ENCODE peak calls at places on chromosomes 13 and 19, in ten cellular contexts. D, H, V, M, U, F, O, J, Q and C are unnamed samples.

GRCh38 chr13:30752201-30752797 is 17.0 kb downstream of the ALOX5AP start:
- DNase-seq in D (no peak), H (no peak), V (no peak), M (no peak), U (no peak), F (peak), O (peak), J (no peak), Q (no peak), C (no peak)

GRCh38 chr19:35295792-35296462 is 4.0 kb downstream of the MAG start:
- DNase-seq in D (no peak), H (no peak), V (no peak), M (no peak), U (no peak), F (no peak), O (no peak), J (peak), Q (no peak), C (no peak)

GRCh38 chr13:29754486-29754806 is 96.0 kb downstream of the UBL3 start:
- DNase-seq in D (no peak), H (no peak), V (no peak), M (peak), U (no peak), F (peak), O (peak), J (no peak), Q (no peak), C (no peak)

GRCh38 chr13:74889321-74889720 is 592.6 kb downstream of the TBC1D4 start:
- DNase-seq in D (peak), H (no peak), V (no peak), M (no peak), U (no peak), F (peak), O (peak), J (no peak), Q (no peak), C (no peak)

GRCh38 chr13:82993417-82993816 is 888.9 kb downstream of the SLITRK1 start:
- DNase-seq in D (no peak), H (no peak), V (no peak), M (no peak), U (no peak), F (no peak), O (no peak), J (no peak), Q (no peak), C (no peak)

GRCh38 chr19:13001502-13002388 is 6.5 kb downstream of the NFIX start:
- DNase-seq in D (no peak), H (no peak), V (no peak), M (no peak), U (peak), F (peak), O (no peak), J (no peak), Q (no peak), C (no peak)

GRCh38 chr19:46755077-46755852 is 9.0 kb upstream of the STRN4 start:
- DNase-seq in D (no peak), H (no peak), V (no peak), M (no peak), U (no peak), F (peak), O (peak), J (no peak), Q (no peak), C (no peak)

GRCh38 chr13:92682832-92683517 is 543.6 kb upstream of the GPC6 start:
- DNase-seq in D (no peak), H (no peak), V (no peak), M (no peak), U (no peak), F (no peak), O (no peak), J (peak), Q (no peak), C (no peak)

GRCh38 chr19:2970201-2970838 is 7.0 kb upstream of the TLE6 start:
- DNase-seq in D (no peak), H (no peak), V (no peak), M (peak), U (no peak), F (peak), O (peak), J (no peak), Q (no peak), C (no peak)

GRCh38 chr19:54696766-54697165 is 27.5 kb upstream of the KIR3DL3 start:
- DNase-seq in D (no peak), H (no peak), V (no peak), M (no peak), U (no peak), F (no peak), O (no peak), J (peak), Q (no peak), C (no peak)

GRCh38 chr13:23020246-23020843 is 160.4 kb upstream of the SGCG start:
- DNase-seq in D (peak), H (peak), V (peak), M (peak), U (no peak), F (peak), O (peak), J (peak), Q (peak), C (peak)

GRCh38 chr13:40471911-40472310 is 194.5 kb downstream of the FOXO1 start:
- DNase-seq in D (no peak), H (no peak), V (no peak), M (no peak), U (no peak), F (no peak), O (no peak), J (no peak), Q (no peak), C (no peak)

GRCh38 chr13:76148926-76149325 is 512.8 kb downstream of the LMO7 start:
- DNase-seq in D (no peak), H (no peak), V (no peak), M (no peak), U (no peak), F (peak), O (peak), J (no peak), Q (no peak), C (no peak)

GRCh38 chr13:21326155-21327030 is 132.7 kb downstream of the ZDHHC20 start:
- DNase-seq in D (peak), H (no peak), V (no peak), M (no peak), U (peak), F (peak), O (peak), J (no peak), Q (peak), C (no peak)

GRCh38 chr19:18049390-18049789 is 37.3 kb downstream of the IL12RB1 start:
- DNase-seq in D (no peak), H (no peak), V (no peak), M (no peak), U (peak), F (peak), O (peak), J (no peak), Q (no peak), C (no peak)

GRCh38 chr19:51320258-51320657 is 8.8 kb downstream of the IGLON5 start:
- DNase-seq in D (no peak), H (no peak), V (no peak), M (no peak), U (no peak), F (no peak), O (no peak), J (no peak), Q (no peak), C (no peak)

GRCh38 chr13:22285867-22286632 is 615.2 kb downstream of the FGF9 start:
- DNase-seq in D (no peak), H (no peak), V (no peak), M (no peak), U (no peak), F (no peak), O (no peak), J (no peak), Q (no peak), C (no peak)

GRCh38 chr13:29613101-29613500 is 17.6 kb upstream of the SLC7A1 start:
- DNase-seq in D (no peak), H (no peak), V (no peak), M (no peak), U (no peak), F (no peak), O (no peak), J (no peak), Q (no peak), C (no peak)

GRCh38 chr19:42628411-42629135 is 33.8 kb upstream of the CEACAM8 start:
- DNase-seq in D (no peak), H (no peak), V (no peak), M (no peak), U (no peak), F (no peak), O (no peak), J (no peak), Q (no peak), C (no peak)

GRCh38 chr19:46984077-46985010 is 35.3 kb upstream of the NPAS1 start:
- DNase-seq in D (peak), H (no peak), V (no peak), M (peak), U (no peak), F (peak), O (peak), J (no peak), Q (peak), C (no peak)

GRCh38 chr13:101757446-101758039 is 305.1 kb downstream of the ITGBL1 start:
- DNase-seq in D (peak), H (no peak), V (no peak), M (peak), U (no peak), F (peak), O (peak), J (no peak), Q (peak), C (no peak)

GRCh38 chr13:31824705-31825512 is 85.6 kb downstream of the RXFP2 start:
- DNase-seq in D (no peak), H (no peak), V (no peak), M (no peak), U (no peak), F (peak), O (peak), J (no peak), Q (no peak), C (no peak)

GRCh38 chr13:111472083-111472482 is 151.6 kb downstream of the TEX29 start:
- DNase-seq in D (no peak), H (no peak), V (no peak), M (no peak), U (no peak), F (no peak), O (no peak), J (no peak), Q (no peak), C (no peak)

GRCh38 chr13:111472559-111473460 is 152.4 kb downstream of the TEX29 start:
- DNase-seq in D (no peak), H (no peak), V (no peak), M (no peak), U (no peak), F (no peak), O (no peak), J (no peak), Q (no peak), C (no peak)

GRCh38 chr13:111469916-111470506 is 149.6 kb downstream of the TEX29 start:
- DNase-seq in D (no peak), H (no peak), V (no peak), M (no peak), U (no peak), F (no peak), O (no peak), J (no peak), Q (no peak), C (no peak)

GRCh38 chr13:111469450-111469849 is 149.0 kb downstream of the TEX29 start:
- DNase-seq in D (no peak), H (no peak), V (no peak), M (no peak), U (no peak), F (no peak), O (no peak), J (no peak), Q (no peak), C (no peak)

DNA sequence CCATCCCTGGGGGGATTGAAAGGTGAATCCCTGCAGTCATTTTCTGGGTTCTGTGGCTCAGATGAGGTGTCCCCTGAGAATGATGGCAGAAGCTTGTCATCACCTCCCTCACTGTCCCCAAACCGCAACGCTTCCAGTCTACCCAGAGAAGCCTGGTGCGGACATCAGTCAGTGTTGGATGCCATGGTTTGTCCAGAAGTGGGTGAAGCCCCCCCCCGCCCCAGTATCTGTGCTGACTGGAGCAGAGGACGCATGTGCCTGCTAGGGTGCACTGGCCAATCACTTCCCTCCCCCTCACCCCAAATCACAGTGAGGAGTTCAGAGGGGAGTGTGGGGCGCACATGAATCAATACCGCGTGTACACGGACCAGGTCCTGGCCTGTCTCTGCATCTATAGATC is 150.5 kb downstream of the TEX29 start:
- DNase-seq in D (no peak), H (no peak), V (no peak), M (no peak), U (no peak), F (no peak), O (no peak), J (no peak), Q (no peak), C (no peak)
- TF ChIP-seq CTCF in D (no peak), H (no peak), V (no peak), M (no peak), U (no peak), F (no peak), O (no peak), J (no peak), Q (no peak), C (no peak)

DNA sequence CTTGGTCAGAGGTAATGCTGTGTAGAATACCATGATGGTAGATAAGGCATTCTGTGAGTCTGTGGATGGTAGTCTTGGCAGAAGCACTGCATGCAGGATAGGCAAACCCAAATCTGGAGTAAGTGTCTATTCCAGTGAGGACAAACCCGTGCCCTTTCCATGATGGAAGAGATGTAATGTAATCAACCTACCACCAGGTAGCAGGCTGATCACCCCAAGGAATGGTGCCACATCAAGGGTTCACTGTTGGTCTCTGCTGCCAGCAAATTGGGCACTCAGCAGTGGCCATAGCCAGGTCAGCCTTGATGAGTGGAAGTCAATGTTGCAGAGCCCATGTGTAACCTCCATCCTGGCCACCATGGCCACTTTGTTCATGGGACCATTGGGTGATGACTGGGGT is 155.0 kb downstream of the RAP2A start:
- DNase-seq in D (no peak), H (no peak), V (no peak), M (no peak), U (no peak), F (no peak), O (no peak), J (no peak), Q (no peak), C (no peak)
- TF ChIP-seq CTCF in D (no peak), H (no peak), V (no peak), M (no peak), U (no peak), F (no peak), O (peak), J (no peak), Q (no peak), C (no peak)

GRCh38 chr19:49988007-49988406 is 27.0 kb upstream of the SIGLEC11 start:
- DNase-seq in D (no peak), H (no peak), V (no peak), M (no peak), U (no peak), F (no peak), O (no peak), J (no peak), Q (no peak), C (no peak)

GRCh38 chr19:49986354-49986753 is 25.4 kb upstream of the SIGLEC11 start:
- DNase-seq in D (no peak), H (no peak), V (no peak), M (no peak), U (no peak), F (no peak), O (no peak), J (no peak), Q (no peak), C (no peak)

GRCh38 chr19:49988433-49988832 is 27.5 kb upstream of the SIGLEC11 start:
- DNase-seq in D (no peak), H (no peak), V (no peak), M (no peak), U (no peak), F (peak), O (peak), J (no peak), Q (no peak), C (no peak)

GRCh38 chr19:49985926-49986325 is 25.0 kb upstream of the SIGLEC11 start:
- DNase-seq in D (no peak), H (no peak), V (no peak), M (no peak), U (no peak), F (no peak), O (no peak), J (no peak), Q (no peak), C (no peak)

DNA sequence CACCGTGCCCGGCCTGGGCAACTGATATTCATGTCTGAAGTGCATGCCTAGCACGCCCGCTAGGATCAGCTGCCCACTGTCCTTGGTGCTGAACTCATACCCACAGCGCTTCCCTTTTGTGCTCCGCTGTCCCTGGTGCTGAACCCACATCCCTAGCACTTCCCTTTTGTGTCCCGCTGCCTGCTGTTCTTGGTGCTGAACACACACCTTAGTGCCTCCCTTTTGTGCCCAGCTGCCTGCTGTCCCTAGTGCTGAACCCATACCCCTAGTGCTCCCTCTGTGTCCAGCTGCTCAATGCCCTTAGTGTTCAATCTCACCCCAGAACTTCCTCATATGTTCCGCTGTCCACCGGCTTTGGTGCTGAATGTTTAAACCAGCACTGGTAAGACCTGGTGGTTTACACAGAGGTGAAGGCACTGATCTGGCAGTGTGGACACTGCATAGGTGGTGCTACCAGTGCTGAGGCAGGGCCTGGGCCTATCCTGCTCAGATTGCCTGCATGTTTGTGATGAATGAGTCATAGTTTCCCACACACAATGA is 26.3 kb upstream of the SIGLEC11 start:
- DNase-seq in D (peak), H (peak), V (peak), M (peak), U (peak), F (peak), O (peak), J (peak), Q (peak), C (peak)
- TF ChIP-seq CTCF in D (no peak), H (peak), V (no peak), M (no peak), U (no peak), F (peak), O (peak), J (no peak), Q (no peak), C (peak)

DNA sequence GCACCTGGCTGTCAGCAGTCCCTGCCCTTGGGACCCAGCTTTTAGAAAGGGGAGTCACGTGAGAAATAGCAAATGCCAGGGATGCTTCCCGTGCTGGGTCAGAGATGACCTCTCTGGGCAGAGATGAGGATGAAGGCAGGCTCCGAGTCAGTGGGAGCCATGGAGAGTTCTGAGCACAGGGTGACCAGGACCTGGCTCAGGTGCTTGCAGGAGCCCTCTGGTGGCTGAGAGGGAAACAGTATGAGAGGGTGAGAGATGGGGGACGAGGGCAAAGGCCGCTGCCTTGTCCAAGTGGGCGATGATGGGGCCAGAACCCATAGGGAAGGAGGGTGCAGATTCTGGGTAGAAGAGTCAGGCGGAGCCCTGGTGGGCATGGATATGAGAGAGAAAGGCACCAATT is 15.8 kb downstream of the TMED1 start:
- DNase-seq in D (no peak), H (no peak), V (no peak), M (no peak), U (no peak), F (no peak), O (no peak), J (peak), Q (no peak), C (no peak)
- TF ChIP-seq CTCF in D (no peak), H (peak), V (no peak), M (no peak), U (peak), F (no peak), O (peak), J (peak), Q (peak), C (peak)

DNA sequence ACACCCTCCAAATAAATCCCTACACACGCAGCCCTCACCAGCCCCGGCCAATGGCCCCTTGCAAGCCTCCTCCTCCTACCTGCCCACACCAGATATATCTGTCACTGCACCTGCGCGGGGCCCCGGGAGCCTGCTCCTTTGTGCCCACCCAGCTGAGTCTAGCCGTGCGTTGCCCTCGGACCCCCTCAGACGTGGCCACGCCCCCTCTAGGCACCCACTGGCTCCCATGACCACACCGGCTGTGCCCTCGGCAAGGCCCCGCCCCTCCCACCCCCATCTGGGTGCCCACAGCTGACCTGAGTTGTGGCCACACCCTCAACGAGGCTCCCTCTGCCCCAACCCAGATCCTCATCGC is 6.3 kb upstream of the PNPLA6 start:
- DNase-seq in D (no peak), H (no peak), V (no peak), M (no peak), U (no peak), F (no peak), O (no peak), J (no peak), Q (no peak), C (no peak)
- TF ChIP-seq CTCF in D (no peak), H (no peak), V (no peak), M (no peak), U (no peak), F (no peak), O (no peak), J (no peak), Q (no peak), C (no peak)

GRCh38 chr13:18235172-18235571 is 946.5 kb downstream of the TUBA3C start:
- DNase-seq in D (no peak), H (no peak), V (no peak), M (no peak), U (no peak), F (no peak), O (no peak), J (no peak), Q (no peak), C (no peak)

GRCh38 chr13:18235756-18236527 is 945.7 kb downstream of the TUBA3C start:
- DNase-seq in D (no peak), H (no peak), V (no peak), M (no peak), U (no peak), F (no peak), O (no peak), J (no peak), Q (no peak), C (no peak)

GRCh38 chr13:18233783-18234299 is 947.8 kb downstream of the TUBA3C start:
- DNase-seq in D (no peak), H (no peak), V (no peak), M (no peak), U (no peak), F (no peak), O (no peak), J (no peak), Q (no peak), C (no peak)

GRCh38 chr13:18232994-18233782 is 948.4 kb downstream of the TUBA3C start:
- DNase-seq in D (no peak), H (no peak), V (no peak), M (no peak), U (no peak), F (no peak), O (no peak), J (no peak), Q (no peak), C (no peak)

GRCh38 chr13:18232298-18232993 is 949.2 kb downstream of the TUBA3C start:
- DNase-seq in D (no peak), H (no peak), V (no peak), M (no peak), U (no peak), F (no peak), O (no peak), J (no peak), Q (no peak), C (no peak)
- TF ChIP-seq CTCF in D (no peak), H (no peak), V (no peak), M (no peak), U (no peak), F (no peak), O (no peak), J (no peak), Q (no peak), C (no peak)

GRCh38 chr19:15161028-15161984 is 39.5 kb downstream of the NOTCH3 start:
- DNase-seq in D (peak), H (peak), V (no peak), M (peak), U (no peak), F (no peak), O (peak), J (peak), Q (no peak), C (no peak)
- TF ChIP-seq CTCF in D (peak), H (peak), V (no peak), M (peak), U (no peak), F (peak), O (peak), J (peak), Q (peak), C (peak)

GRCh38 chr19:19595171-19595701 is 23.3 kb downstream of the PBX4 start:
- DNase-seq in D (no peak), H (no peak), V (no peak), M (no peak), U (no peak), F (peak), O (peak), J (no peak), Q (peak), C (no peak)
- TF ChIP-seq CTCF in D (no peak), H (no peak), V (no peak), M (no peak), U (no peak), F (no peak), O (peak), J (no peak), Q (no peak), C (no peak)